ENCODE peak calls at places on chromosomes 4 and X, in five cellular contexts. Z, H, M, L and W are unnamed samples.

GRCh38 chr4:47193179-47193578 is 161.8 kb downstream of the GABRB1 start:
- DNase-seq in H (no peak), Z (no peak), M (no peak), L (no peak), W (no peak)

GRCh38 chr4:137536789-137537561 is 4.7 kb upstream of the PCDH18 start:
- DNase-seq in H (no peak), M (no peak), Z (no peak), L (no peak), W (no peak)

GRCh38 chr4:152369903-152370296 is 166.0 kb downstream of the FBXW7 start:
- DNase-seq in L (no peak), Z (no peak), H (peak; percentile 44), M (no peak), W (no peak)

GRCh38 chrX:132482632-132483031 is 6.2 kb downstream of the MBNL3 start:
- DNase-seq in H (no peak), L (no peak), M (no peak), Z (no peak), W (no peak)

GRCh38 chr4:151325320-151326246 is at the start of gene SH3D19:
- DNase-seq in L (peak; percentile 44), M (peak; percentile 23), Z (peak; percentile 85), H (no peak), W (no peak)

GRCh38 chrX:127558811-127559210 is 493.4 kb downstream of the ACTRT1 start:
- DNase-seq in L (no peak), H (no peak), Z (no peak), M (no peak), W (no peak)

GRCh38 chr4:166128452-166128851 is 255.4 kb downstream of the TLL1 start:
- DNase-seq in Z (no peak), M (no peak), L (peak; percentile 26), H (no peak), W (no peak)

GRCh38 chrX:68018248-68019203 is 414.8 kb downstream of the OPHN1 start:
- DNase-seq in M (no peak), L (peak; percentile 31), Z (no peak), H (no peak), W (no peak)

GRCh38 chrX:84189125-84189524 is 1.1 kb upstream of the RPS6KA6 start:
- DNase-seq in H (no peak), M (no peak), L (no peak), Z (no peak), W (no peak)

GRCh38 chr4:52202251-52202779 is 151.2 kb downstream of the SPATA18 start:
- DNase-seq in L (no peak), Z (no peak), M (no peak), H (no peak), W (no peak)